ENCODE peak calls at places on chromosomes 6 and 20, in five cellular contexts. E is suprapubic skin, L is sigmoid colon, G is A549, Y is transverse colon. S is an unnamed sample.

GRCh38 chr6:12956991-12957320 is 240.4 kb downstream of the PHACTR1 start:
- DNase-seq in E (no peak), L (no peak), G (no peak), Y (no peak), S (no peak)

GRCh38 chr6:85678602-85679444 is 36.1 kb upstream of the SYNCRIP start:
- DNase-seq in E (peak), L (peak), G (peak), Y (peak), S (peak)

GRCh38 chr6:127891731-127892326 is 9.0 kb downstream of the THEMIS start:
- DNase-seq in E (no peak), L (no peak), G (no peak), Y (no peak), S (no peak)

GRCh38 chr20:41734506-41734945 is 116.3 kb upstream of the CHD6 start:
- DNase-seq in E (no peak), L (no peak), G (peak), Y (peak), S (no peak)

GRCh38 chr6:88985901-88986300 is 22.5 kb upstream of the RNGTT start:
- DNase-seq in E (no peak), L (no peak), G (peak), Y (no peak), S (no peak)

GRCh38 chr6:96659084-96659845 is 96.3 kb downstream of the FHL5 start:
- DNase-seq in E (no peak), L (no peak), G (no peak), Y (no peak), S (no peak)

GRCh38 chr20:63529861-63530787 is 7.1 kb downstream of the PTK6 start:
- DNase-seq in E (no peak), L (no peak), G (no peak), Y (no peak), S (no peak)

GRCh38 chr6:92681401-92681800 is 738.0 kb downstream of the EPHA7 start:
- DNase-seq in E (no peak), L (no peak), G (no peak), Y (no peak), S (no peak)

GRCh38 chr6:26459023-26459810 is 1.5 kb downstream of the BTN2A1 start:
- DNase-seq in E (no peak), L (no peak), G (no peak), Y (no peak), S (no peak)

GRCh38 chr6:44298864-44299263 is 14.3 kb downstream of the AARS2 start:
- DNase-seq in E (no peak), L (no peak), G (no peak), Y (no peak), S (no peak)

GRCh38 chr20:44810061-44810390 is 320 bp downstream of the RIMS4 start:
- DNase-seq in E (no peak), L (no peak), G (no peak), Y (no peak), S (no peak)

GRCh38 chr20:17541996-17542395 is 10.8 kb upstream of the BFSP1 start:
- DNase-seq in E (no peak), L (no peak), G (no peak), Y (no peak), S (no peak)

GRCh38 chr6:159983641-159984080 is 14.8 kb downstream of the IGF2R start:
- DNase-seq in E (no peak), L (no peak), G (no peak), Y (no peak), S (no peak)

GRCh38 chr6:134347916-134348805 is 30.2 kb upstream of the SGK1 start:
- DNase-seq in E (no peak), L (no peak), G (no peak), Y (no peak), S (peak)

GRCh38 chr6:32083812-32084768 is 25.0 kb downstream of the TNXB start:
- DNase-seq in E (no peak), L (no peak), G (no peak), Y (no peak), S (no peak)

GRCh38 chr6:48110436-48111142 is 408 bp downstream of the PTCHD4 start:
- DNase-seq in E (no peak), L (no peak), G (no peak), Y (no peak), S (no peak)

GRCh38 chr6:113829702-113830058 is 27.5 kb upstream of the MARCKS start:
- DNase-seq in E (no peak), L (no peak), G (no peak), Y (peak), S (no peak)

GRCh38 chr20:2312876-2313275 is 17.1 kb downstream of the TGM3 start:
- DNase-seq in E (no peak), L (no peak), G (no peak), Y (no peak), S (no peak)

GRCh38 chr6:125558907-125559306 is 190.5 kb upstream of the HEY2 start:
- DNase-seq in E (no peak), L (no peak), G (no peak), Y (no peak), S (no peak)

DNA sequence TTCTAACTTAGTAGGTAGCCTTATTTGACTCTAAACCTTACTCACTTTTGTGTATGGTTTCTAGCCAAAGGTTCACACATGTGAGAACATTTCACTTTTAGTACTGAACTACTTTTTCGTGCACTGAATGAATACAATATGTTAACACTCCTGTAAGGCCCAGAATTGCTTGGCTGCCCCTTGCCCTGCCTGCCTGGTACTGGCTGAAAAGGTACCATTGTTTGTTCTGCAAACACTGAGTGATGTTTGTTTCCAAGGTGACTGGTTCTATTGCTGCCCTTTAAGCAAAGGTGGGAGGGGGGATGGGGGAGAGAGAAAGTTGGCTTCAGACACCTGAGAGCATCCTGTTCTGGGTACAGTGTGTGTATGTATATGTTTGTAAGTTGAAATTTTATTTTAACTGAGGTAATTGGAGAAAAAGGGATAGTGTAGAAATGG is 31.2 kb downstream of the RREB1 start:
- DNase-seq in E (no peak), L (no peak), G (peak), Y (peak), S (no peak)
- TF ChIP-seq POLR2A in E (no peak), L (no peak), G (no peak), Y (no peak), S (no peak)

DNA sequence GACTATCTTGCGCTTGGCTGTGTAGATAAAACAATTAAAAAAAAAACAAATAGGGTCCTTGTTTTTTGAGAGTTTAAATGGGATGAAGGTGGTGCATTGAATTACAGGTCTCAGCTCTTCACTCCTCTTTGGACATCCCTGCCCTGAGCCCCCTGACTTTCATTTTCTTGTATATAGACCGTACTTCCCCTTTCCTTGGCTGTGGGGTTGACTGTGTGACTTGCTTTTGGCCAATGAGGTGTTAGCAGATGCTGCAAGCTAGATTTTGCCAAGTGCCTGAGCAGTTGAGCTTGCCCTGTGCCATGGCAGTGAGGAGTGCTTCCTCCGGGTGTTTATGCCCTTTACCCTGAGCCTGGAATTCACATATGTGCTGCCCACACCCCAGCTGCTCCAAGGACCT is 386.1 kb upstream of the ZFP64 start:
- DNase-seq in E (no peak), L (no peak), G (no peak), Y (no peak), S (no peak)
- TF ChIP-seq CTCF in E (no peak), L (no peak), G (no peak), Y (no peak), S (no peak)

GRCh38 chr6:30672445-30673253 is at the start of gene DHX16:
- DNase-seq in E (peak), L (peak), G (peak), Y (peak), S (peak)
- TF ChIP-seq EP300 in E (no peak), L (no peak), G (no peak), Y (no peak), S (peak)

DNA sequence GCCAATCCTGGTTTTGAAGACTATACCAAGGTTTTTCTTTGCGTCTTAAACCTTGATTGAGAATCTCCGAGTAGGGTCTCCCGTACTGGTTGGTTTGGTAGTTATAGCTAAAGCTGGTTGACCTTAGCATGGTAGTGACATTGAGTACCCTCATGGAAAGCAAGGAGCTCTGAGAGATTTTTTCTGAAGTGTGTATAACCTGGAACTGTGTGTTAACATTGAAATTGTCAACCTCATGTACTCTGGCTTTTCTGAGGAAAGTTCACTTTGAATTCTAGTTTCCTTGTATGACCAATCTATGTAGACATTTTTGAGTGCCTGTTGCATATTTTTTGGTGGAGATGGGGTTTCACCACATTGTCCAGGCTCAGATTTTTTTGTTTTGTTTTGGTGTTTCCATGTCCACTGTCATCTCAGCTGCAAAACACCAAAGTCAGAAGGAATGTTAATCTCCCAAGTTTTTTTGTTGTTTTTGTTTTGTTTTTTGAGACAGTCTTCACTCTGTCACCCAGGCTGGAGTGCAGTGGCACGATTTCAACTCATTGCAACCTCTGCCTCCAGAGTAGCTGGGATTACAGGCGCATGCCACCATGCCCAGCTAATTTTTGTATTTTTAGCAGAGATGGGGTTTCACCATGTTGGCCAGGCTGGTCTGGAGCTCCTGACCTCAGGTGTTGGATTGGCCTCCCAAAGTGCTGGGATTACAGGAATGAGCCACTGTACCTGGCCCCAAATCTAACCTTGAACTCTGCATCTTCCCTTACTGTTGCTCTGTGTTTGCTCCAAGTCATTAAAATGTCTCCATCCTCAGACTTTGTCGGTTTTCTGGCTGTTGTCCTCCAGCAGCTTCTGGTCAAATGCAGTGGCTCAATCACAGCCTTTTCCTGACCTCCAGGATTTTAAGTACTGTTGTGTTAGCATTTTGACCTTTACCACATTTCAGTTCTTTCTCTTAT is 4.3 kb downstream of the RPS12 start:
- DNase-seq in E (no peak), L (no peak), G (no peak), Y (no peak), S (no peak)
- TF ChIP-seq POLR2A in E (no peak), L (no peak), G (no peak), Y (no peak), S (no peak)

DNA sequence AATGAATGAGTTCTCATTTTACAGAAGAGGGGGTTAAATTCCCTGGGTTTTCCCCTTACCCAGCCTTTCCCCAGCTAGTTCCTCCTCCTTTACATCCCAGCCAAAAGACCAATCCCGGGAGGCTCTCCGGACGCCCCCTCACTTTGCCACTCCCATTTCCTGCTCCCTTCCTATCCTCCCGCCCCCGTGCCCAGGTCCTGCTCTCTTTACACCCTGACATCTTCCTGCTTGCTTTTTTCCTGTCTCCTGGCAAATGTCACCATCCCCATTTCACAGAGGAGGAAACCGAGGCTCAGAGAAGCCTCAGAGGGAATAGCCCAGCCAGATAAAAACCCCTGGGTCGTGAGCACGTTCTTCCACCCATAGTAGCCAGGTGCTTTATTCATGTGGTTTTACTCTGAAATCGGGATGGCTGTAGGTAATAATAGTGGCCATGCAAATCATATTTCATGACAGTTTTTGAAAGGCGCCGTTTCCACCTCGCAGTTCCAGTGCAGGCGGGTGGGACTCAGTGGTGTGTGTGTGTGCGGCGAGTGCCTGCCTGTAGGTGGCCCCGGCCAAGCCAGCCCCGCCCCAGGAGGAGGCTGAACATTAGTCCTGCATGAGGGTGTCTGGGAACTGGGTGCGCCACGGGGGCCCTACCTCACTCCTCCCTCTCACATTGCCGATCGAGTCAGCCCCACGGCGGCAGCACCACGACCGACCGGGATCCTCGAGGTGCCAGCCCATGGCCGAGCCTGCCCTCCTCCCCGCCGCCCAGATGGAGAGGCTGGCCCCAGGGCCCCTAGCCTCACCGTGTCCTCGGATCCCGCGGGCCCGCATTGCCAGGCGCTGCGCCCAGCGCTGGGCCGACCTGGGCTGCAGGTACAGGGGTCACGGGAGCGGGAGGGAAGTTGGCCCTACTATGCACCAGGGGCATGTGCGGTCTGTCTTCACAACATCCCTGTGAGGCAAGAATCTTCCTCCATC is at the start of gene ARHGAP40:
- DNase-seq in E (no peak), L (no peak), G (no peak), Y (peak), S (no peak)
- TF ChIP-seq CTCF in E (no peak), L (no peak), G (no peak), Y (no peak), S (no peak)

DNA sequence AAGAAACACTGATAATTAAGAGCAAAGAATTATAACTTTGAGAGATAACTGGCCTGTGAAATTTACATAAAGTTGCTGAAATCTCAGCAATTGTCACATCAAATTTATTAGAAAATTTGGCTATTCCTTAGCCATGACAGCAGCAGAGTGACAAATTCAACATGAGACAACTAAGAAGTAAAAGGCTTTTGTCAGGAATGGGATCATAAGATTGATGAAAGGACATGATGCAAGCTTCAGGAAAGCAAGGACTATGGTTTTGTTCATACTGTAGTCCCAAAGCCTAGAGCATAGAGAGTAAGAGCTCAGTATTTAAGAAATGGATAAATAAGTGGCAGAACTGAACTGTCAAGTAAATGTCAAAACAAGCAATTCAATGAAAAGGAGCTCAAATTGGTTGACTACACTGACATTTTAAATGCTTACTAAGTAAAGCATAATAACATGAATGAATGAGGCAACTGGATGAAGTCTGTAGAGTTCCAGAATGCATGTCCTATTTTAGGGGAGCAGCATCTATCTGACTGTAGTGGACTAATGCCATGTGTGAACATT is 12.6 kb downstream of the PGM3 start:
- DNase-seq in E (no peak), L (no peak), G (no peak), Y (no peak), S (no peak)
- TF ChIP-seq EP300 in E (no peak), L (no peak), G (no peak), Y (no peak), S (no peak)

GRCh38 chr20:22584922-22585785 is 782 bp upstream of the FOXA2 start:
- DNase-seq in E (no peak), L (no peak), G (peak), Y (peak), S (no peak)

GRCh38 chr20:22582386-22582959 is 1.9 kb downstream of the FOXA2 start:
- DNase-seq in E (no peak), L (no peak), G (no peak), Y (no peak), S (no peak)

GRCh38 chr20:22584630-22584921 is 204 bp upstream of the FOXA2 start:
- DNase-seq in E (no peak), L (no peak), G (peak), Y (peak), S (no peak)

GRCh38 chr20:22582960-22583772 is 1.2 kb downstream of the FOXA2 start:
- DNase-seq in E (no peak), L (no peak), G (peak), Y (peak), S (no peak)

GRCh38 chr20:22583773-22584629 is at the start of gene FOXA2:
- DNase-seq in E (no peak), L (no peak), G (peak), Y (peak), S (no peak)
- TF ChIP-seq POLR2A in E (no peak), L (peak), G (peak), Y (no peak), S (no peak)

GRCh38 chr6:28443112-28443773 is at the start of gene ZSCAN23:
- DNase-seq in E (no peak), L (peak), G (no peak), Y (peak), S (peak)
- TF ChIP-seq CTCF in E (no peak), L (no peak), G (no peak), Y (no peak), S (no peak)

DNA sequence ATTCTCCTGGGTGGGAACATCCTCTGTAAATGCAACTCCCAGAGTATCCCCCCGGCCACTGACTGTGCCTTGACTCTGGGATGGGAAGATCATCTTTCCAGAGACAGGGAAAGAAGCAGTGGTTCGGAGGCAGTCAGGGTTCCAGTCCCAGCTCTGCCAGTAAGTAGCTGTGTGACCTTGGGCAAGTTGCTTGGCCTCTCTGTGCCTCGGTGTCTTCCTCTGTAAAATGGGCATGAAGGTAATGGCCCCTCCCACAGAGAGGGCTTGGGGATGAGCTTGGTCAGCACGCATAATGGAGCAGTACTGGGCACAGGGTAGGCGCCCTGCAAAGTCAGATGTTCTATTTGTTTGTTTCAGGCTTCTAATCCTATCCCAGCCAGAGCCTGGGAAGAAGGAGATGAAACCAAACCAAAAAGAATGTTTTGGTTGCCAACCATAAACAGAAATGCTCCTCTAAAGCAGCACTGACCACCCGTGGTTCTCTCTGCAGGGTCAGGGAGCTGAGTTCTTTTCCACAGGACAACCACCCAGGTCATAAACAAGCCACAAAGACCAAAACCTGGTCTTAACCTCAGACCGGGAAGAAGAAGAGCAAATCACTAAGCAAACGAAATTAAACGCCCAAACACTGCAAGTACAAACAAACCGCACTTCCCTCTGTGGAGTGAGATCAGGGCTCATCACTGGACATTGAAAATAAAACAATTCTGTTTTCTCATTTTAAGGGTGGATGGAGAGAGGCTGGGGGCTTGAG is 381.0 kb upstream of the SULF2 start:
- DNase-seq in E (no peak), L (no peak), G (no peak), Y (no peak), S (no peak)
- TF ChIP-seq EP300 in E (no peak), L (no peak), G (no peak), Y (no peak), S (no peak)

S was measured in tibial nerve.